ENCODE peak calls at places on chromosomes 2 and 18, in eight cellular contexts. Z, D, T, E, H, U, W and B are unnamed samples.

GRCh38 chr2:165144315-165144714 is 59.5 kb downstream of the SCN3A start:
- DNase-seq in Z (no peak), D (peak), T (no peak), E (no peak), H (peak), U (no peak), W (no peak), B (no peak)

GRCh38 chr2:174610243-174610995 is 12.8 kb upstream of the WIPF1 start:
- DNase-seq in Z (peak), D (no peak), T (no peak), E (no peak), H (no peak), U (no peak), W (no peak), B (no peak)

GRCh38 chr2:162293122-162293781 is 25.2 kb downstream of the IFIH1 start:
- DNase-seq in Z (peak), D (no peak), T (peak), E (no peak), H (no peak), U (no peak), W (peak), B (no peak)

GRCh38 chr2:9975328-9975727 is 23.8 kb downstream of the GRHL1 start:
- DNase-seq in Z (peak), D (no peak), T (peak), E (no peak), H (no peak), U (no peak), W (peak), B (no peak)

GRCh38 chr2:32772623-32773221 is 144.9 kb downstream of the TTC27 start:
- DNase-seq in Z (peak), D (peak), T (peak), E (peak), H (peak), U (peak), W (peak), B (no peak)

GRCh38 chr2:240459401-240460242 is 24.2 kb downstream of the GPC1 start:
- DNase-seq in Z (no peak), D (no peak), T (no peak), E (no peak), H (no peak), U (no peak), W (no peak), B (no peak)

GRCh38 chr2:201580486-201580885 is 62.8 kb downstream of the TMEM237 start:
- DNase-seq in Z (peak), D (no peak), T (peak), E (peak), H (no peak), U (no peak), W (peak), B (no peak)

GRCh38 chr2:108403494-108403893 is 25.7 kb downstream of the SULT1C4 start:
- DNase-seq in Z (peak), D (peak), T (peak), E (no peak), H (peak), U (no peak), W (no peak), B (no peak)

GRCh38 chr18:55351980-55352714 is 235.8 kb downstream of the TCF4 start:
- DNase-seq in Z (peak), D (peak), T (peak), E (no peak), H (peak), U (peak), W (no peak), B (no peak)

GRCh38 chr2:164606557-164606956 is 14.7 kb downstream of the GRB14 start:
- DNase-seq in Z (peak), D (no peak), T (no peak), E (no peak), H (peak), U (no peak), W (peak), B (no peak)

GRCh38 chr18:48170651-48171050 is 238.5 kb downstream of the ZBTB7C start:
- DNase-seq in Z (no peak), D (no peak), T (no peak), E (no peak), H (no peak), U (no peak), W (no peak), B (no peak)

GRCh38 chr18:12102136-12102842 is 8.6 kb downstream of the ANKRD62 start:
- DNase-seq in Z (no peak), D (no peak), T (no peak), E (no peak), H (no peak), U (no peak), W (no peak), B (no peak)

GRCh38 chr2:96549967-96550786 is 13.6 kb downstream of the ARID5A start:
- DNase-seq in Z (no peak), D (no peak), T (no peak), E (peak), H (peak), U (peak), W (no peak), B (no peak)

GRCh38 chr2:96549466-96549785 is 12.9 kb downstream of the ARID5A start:
- DNase-seq in Z (no peak), D (no peak), T (no peak), E (no peak), H (no peak), U (no peak), W (no peak), B (no peak)

GRCh38 chr2:96552284-96553175 is 16.0 kb downstream of the ARID5A start:
- DNase-seq in Z (no peak), D (no peak), T (no peak), E (no peak), H (no peak), U (no peak), W (no peak), B (no peak)

GRCh38 chr2:96551605-96552283 is 15.2 kb downstream of the ARID5A start:
- DNase-seq in Z (no peak), D (no peak), T (no peak), E (no peak), H (no peak), U (no peak), W (no peak), B (no peak)

DNA sequence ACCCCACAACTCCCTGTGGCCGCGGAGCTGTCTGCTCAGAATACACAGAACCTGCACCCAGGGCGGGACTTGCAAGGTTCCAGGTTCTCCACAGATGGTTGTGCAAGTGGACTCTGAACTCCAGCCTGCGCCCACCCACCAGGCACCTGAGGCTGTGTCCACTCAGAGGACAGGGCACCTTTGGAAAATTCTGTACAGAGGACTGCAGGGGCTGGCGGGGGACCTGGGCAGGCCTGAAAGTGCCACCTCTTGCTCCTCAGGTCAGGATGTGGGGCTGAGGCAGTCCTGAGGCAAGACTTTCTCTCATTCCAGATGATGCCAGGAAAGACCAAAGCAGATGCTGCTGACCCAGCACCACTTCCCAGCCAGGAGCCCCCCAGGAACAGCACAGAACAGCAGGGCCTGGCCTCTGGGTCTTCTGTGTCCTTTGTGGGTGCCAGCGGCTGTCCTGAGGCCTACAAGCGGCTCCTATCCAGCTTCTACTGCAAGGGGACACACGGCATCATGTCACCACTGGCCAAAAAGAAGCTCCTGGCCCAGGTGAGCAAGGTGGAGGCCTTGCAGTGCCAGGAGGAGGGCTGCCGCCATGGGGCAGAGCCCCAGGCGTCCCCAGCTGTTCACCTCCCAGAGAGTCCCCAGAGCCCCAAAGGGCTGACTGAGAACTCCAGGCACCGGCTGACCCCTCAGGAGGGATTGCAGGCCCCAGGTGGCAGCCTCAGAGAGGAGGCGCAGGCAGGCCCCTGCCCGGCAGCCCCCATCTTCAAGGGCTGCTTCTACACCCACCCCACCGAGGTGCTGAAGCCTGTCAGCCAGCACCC is 14.4 kb downstream of the ARID5A start:
- DNase-seq in Z (no peak), D (no peak), T (no peak), E (peak), H (no peak), U (no peak), W (no peak), B (no peak)
- H3K9ac ChIP-seq in Z (no peak), D (no peak), T (no peak), E (peak), H (no peak), U (peak), W (no peak), B (no peak)

DNA sequence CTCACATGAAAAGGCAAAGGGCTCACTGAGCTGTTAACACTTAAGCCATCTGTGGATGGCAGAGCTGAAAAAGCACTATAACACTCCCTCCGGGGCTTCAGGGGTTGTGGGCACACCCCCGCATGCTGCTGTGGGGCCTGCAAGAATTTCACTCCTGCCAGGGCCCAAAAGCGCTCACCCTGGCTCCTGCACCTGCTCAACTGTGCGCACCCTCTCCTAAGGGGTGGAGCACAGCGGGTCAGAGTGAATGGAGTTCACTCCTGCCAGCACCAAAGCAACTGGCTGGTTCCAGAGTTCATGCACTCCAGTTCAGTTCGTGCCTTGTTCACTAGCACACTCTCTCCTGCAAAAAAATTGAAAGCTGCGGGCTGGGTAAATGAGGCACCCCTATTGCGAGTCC is 814.2 kb upstream of the SLC39A10 start:
- DNase-seq in Z (no peak), D (no peak), T (no peak), E (no peak), H (no peak), U (no peak), W (no peak), B (no peak)
- H3K9ac ChIP-seq in Z (no peak), D (no peak), T (no peak), E (no peak), H (no peak), U (no peak), W (no peak), B (no peak)

DNA sequence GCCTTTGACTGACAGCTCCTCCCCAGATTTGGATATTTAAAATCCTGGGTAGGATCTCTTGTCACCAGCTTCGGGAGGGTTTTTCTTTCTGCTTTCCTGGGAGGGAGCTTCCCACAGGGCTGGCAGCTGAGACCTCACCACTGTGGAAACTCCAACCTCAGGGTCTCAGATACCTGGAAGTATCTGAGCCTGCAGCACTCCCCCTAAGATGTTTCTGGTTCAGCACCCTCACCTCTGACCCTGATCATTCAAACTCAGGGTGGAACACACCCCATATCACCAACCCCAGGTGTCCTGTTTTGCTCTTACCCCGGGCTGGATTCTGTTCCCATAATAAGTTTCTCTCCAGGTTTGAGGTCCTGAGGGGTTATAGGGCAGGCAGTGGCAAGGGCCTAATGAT is 1.9 kb downstream of the SIX2 start:
- DNase-seq in Z (no peak), D (no peak), T (no peak), E (no peak), H (no peak), U (no peak), W (no peak), B (no peak)
- H3K9ac ChIP-seq in Z (no peak), D (no peak), T (no peak), E (no peak), H (no peak), U (no peak), W (no peak), B (no peak)

DNA sequence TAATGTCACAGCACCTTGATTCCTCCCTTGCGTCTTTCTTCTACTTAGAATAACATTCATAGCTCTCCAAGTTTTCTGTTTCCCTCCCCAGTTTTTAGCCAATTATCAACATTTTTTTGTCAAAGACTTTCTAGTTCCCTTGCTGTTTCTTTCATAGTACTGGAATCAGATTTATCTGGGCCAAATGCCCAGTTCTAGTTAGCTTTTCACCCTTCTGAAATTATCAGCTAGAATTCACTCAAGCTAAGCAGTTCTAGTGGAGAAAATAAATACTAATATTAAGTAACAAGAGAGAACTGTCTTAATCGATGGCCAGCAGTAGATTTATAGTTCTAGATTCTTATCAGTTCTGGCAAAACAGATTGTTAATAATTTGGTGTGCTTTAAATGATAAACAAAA is 36.2 kb downstream of the EFEMP1 start:
- DNase-seq in Z (peak), D (no peak), T (peak), E (no peak), H (no peak), U (no peak), W (no peak), B (no peak)
- H3K9ac ChIP-seq in Z (no peak), D (no peak), T (no peak), E (no peak), H (no peak), U (no peak), W (peak), B (no peak)

GRCh38 chr2:41880561-41881243 is 167.1 kb upstream of the PKDCC start:
- DNase-seq in Z (no peak), D (no peak), T (no peak), E (no peak), H (no peak), U (no peak), W (no peak), B (no peak)
- H3K9ac ChIP-seq in Z (no peak), D (no peak), T (no peak), E (no peak), H (no peak), U (no peak), W (no peak), B (no peak)

GRCh38 chr2:130836501-130837174 is at the start of gene ARHGEF4:
- DNase-seq in Z (no peak), D (no peak), T (no peak), E (no peak), H (peak), U (peak), W (no peak), B (peak)
- H3K9ac ChIP-seq in Z (no peak), D (peak), T (no peak), E (no peak), H (peak), U (peak), W (no peak), B (no peak)

GRCh38 chr2:29053680-29054400 is 20.5 kb downstream of the PCARE start:
- DNase-seq in Z (no peak), D (no peak), T (no peak), E (no peak), H (peak), U (no peak), W (no peak), B (no peak)
- H3K9ac ChIP-seq in Z (no peak), D (no peak), T (no peak), E (no peak), H (no peak), U (no peak), W (no peak), B (no peak)

GRCh38 chr18:478679-479078 is 21.8 kb downstream of the COLEC12 start:
- DNase-seq in Z (peak), D (no peak), T (peak), E (no peak), H (no peak), U (no peak), W (no peak), B (no peak)
- H3K9ac ChIP-seq in Z (no peak), D (no peak), T (no peak), E (no peak), H (no peak), U (no peak), W (no peak), B (no peak)

DNA sequence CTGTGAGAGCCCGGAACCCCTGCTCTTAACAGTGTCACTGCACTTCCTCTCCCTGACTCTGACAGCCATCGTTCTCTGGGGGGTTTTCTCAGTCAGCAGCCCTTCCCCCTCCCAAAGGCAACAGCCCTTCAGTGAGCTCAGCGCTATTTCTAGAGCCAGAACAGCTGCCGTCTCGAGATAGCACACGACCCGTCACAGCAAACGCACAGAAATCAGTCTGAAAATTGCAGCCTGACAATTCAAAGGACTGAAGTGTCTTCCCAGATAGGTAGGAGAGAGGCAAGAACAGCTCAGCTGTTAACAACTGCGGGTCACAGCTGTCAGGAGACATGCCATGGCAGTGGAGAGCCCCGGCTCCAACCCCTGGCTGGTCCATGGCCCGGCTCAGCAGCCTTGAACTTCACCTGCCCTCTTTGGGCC is 45.4 kb downstream of the ST8SIA5 start:
- DNase-seq in Z (no peak), D (no peak), T (no peak), E (no peak), H (peak), U (no peak), W (no peak), B (peak)
- H3K9ac ChIP-seq in Z (no peak), D (no peak), T (no peak), E (no peak), H (no peak), U (no peak), W (no peak), B (no peak)

GRCh38 chr2:166545473-166545872 is 51.4 kb upstream of the SCN7A start:
- DNase-seq in Z (no peak), D (no peak), T (no peak), E (no peak), H (no peak), U (no peak), W (no peak), B (no peak)

GRCh38 chr2:166539340-166540162 is 45.5 kb upstream of the SCN7A start:
- DNase-seq in Z (peak), D (peak), T (peak), E (peak), H (peak), U (peak), W (peak), B (peak)
- H3K9ac ChIP-seq in Z (no peak), D (no peak), T (peak), E (no peak), H (no peak), U (no peak), W (no peak), B (no peak)